ENCODE peak calls at places on chromosomes 3 and 15, in six cellular contexts. U is Caco-2; V is left ventricle myocardium inferior; Q is CD8-positive, alpha-beta T cell; D is stomach; Z is transverse colon. S is an unnamed sample. For H3K36me3, the result is how much of the 10 kb centered on the place peaks cover.

GRCh38 chr15:98017150-98017964 is 56.9 kb downstream of the ARRDC4 start:
- DNase-seq in U (no peak), V (no peak), Q (no peak), D (no peak), Z (no peak), S (no peak)

GRCh38 chr15:83248151-83248851 is 36.2 kb downstream of the BNC1 start:
- DNase-seq in U (no peak), V (no peak), Q (no peak), D (no peak), Z (no peak), S (peak)

GRCh38 chr15:25862087-25862468 is 1.0 kb downstream of the ATP10A start:
- DNase-seq in U (no peak), V (no peak), Q (peak), D (no peak), Z (no peak), S (no peak)

GRCh38 chr3:71432044-71432970 is 151.2 kb downstream of the FOXP1 start:
- DNase-seq in U (no peak), V (peak), Q (no peak), D (no peak), Z (no peak), S (peak)

GRCh38 chr15:42359990-42360389 is 689 bp downstream of the CAPN3 start:
- DNase-seq in U (no peak), V (no peak), Q (no peak), D (no peak), Z (no peak), S (no peak)

GRCh38 chr3:30602946-30603345 is 3.5 kb upstream of the TGFBR2 start:
- DNase-seq in U (no peak), V (no peak), Q (no peak), D (no peak), Z (no peak), S (no peak)

GRCh38 chr3:72241525-72241924 is 456.6 kb upstream of the PROK2 start:
- DNase-seq in U (no peak), V (no peak), Q (no peak), D (no peak), Z (no peak), S (no peak)

GRCh38 chr15:57158589-57158988 is 217.7 kb upstream of the CGNL1 start:
- DNase-seq in U (no peak), V (no peak), Q (no peak), D (no peak), Z (no peak), S (no peak)

GRCh38 chr3:106116733-106117489 is 248.1 kb upstream of the CBLB start:
- DNase-seq in U (no peak), V (no peak), Q (no peak), D (no peak), Z (no peak), S (no peak)

GRCh38 chr15:30791239-30791638 is 112.5 kb upstream of the FAN1 start:
- DNase-seq in U (peak), V (no peak), Q (no peak), D (no peak), Z (no peak), S (no peak)

GRCh38 chr15:71611721-71612016 is 198.7 kb upstream of the NR2E3 start:
- DNase-seq in U (no peak), V (no peak), Q (no peak), D (no peak), Z (no peak), S (no peak)

GRCh38 chr15:67504061-67504460 is 16.9 kb upstream of the C15orf61 start:
- DNase-seq in U (no peak), V (no peak), Q (no peak), D (no peak), Z (no peak), S (no peak)

GRCh38 chr3:78130741-78131290 is 1090.9 kb downstream of the ROBO2 start:
- DNase-seq in U (no peak), V (no peak), Q (no peak), D (no peak), Z (no peak), S (no peak)

GRCh38 chr3:72158639-72159005 is 373.7 kb upstream of the PROK2 start:
- DNase-seq in U (no peak), V (no peak), Q (no peak), D (no peak), Z (no peak), S (no peak)

GRCh38 chr15:87733005-87733404 is 523.5 kb downstream of the NTRK3 start:
- DNase-seq in U (no peak), V (no peak), Q (no peak), D (no peak), Z (no peak), S (no peak)

GRCh38 chr15:67101981-67102929 is 36.9 kb downstream of the SMAD3 start:
- DNase-seq in U (no peak), V (no peak), Q (peak), D (no peak), Z (no peak), S (no peak)

GRCh38 chr3:131608741-131609140 is 106.0 kb upstream of the MRPL3 start:
- DNase-seq in U (no peak), V (no peak), Q (no peak), D (no peak), Z (no peak), S (no peak)

GRCh38 chr15:74799255-74799842 is 13.3 kb upstream of the LMAN1L start:
- DNase-seq in U (peak), V (no peak), Q (peak), D (no peak), Z (no peak), S (no peak)

GRCh38 chr3:67648229-67648628 is 6.2 kb downstream of the SUCLG2 start:
- DNase-seq in U (no peak), V (no peak), Q (no peak), D (no peak), Z (peak), S (no peak)

GRCh38 chr3:134598813-134599563 is 51.8 kb downstream of the KY start:
- DNase-seq in U (no peak), V (no peak), Q (no peak), D (no peak), Z (no peak), S (no peak)

GRCh38 chr3:159158213-159158612 is 356.4 kb downstream of the MFSD1 start:
- DNase-seq in U (no peak), V (no peak), Q (no peak), D (no peak), Z (no peak), S (no peak)
- TF ChIP-seq CTCF in U (no peak), V (no peak), Q (no peak), D (no peak), Z (no peak), S (no peak)

DNA sequence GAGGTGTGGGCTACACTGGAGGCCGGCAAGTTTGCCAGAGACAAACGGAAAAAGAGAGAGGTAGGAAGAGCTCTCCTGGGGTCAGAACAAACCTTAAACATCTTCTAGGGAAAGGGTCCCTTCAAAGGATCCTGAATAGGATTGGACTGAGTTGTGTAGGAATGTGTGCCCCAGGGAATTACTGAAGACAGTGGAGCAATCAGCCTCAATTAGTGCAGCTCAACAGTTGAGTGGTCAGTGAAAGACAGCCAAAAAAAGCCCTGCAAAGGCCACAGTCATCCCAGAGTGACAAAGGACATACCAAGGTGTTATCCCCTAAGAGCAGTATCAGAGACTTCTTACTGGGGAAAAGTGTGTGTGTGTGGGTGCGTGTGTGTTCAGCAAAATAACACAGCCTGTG is 70.3 kb downstream of the NUP210 start:
- DNase-seq in U (no peak), V (no peak), Q (no peak), D (no peak), Z (no peak), S (no peak)
- H3K36me3 ChIP-seq in U (under half), V (under half), Q (under half), D (half or more), Z (under half), S (under half)

GRCh38 chr15:49372366-49372765 is 50.7 kb upstream of the FGF7 start:
- DNase-seq in U (no peak), V (no peak), Q (no peak), D (no peak), Z (no peak), S (no peak)

GRCh38 chr15:49366496-49366895 is 56.5 kb upstream of the FGF7 start:
- DNase-seq in U (no peak), V (no peak), Q (no peak), D (no peak), Z (no peak), S (no peak)

GRCh38 chr15:49370782-49371181 is 52.3 kb upstream of the FGF7 start:
- DNase-seq in U (no peak), V (no peak), Q (no peak), D (no peak), Z (no peak), S (no peak)
- TF ChIP-seq CTCF in U (no peak), V (peak), Q (no peak), D (no peak), Z (no peak), S (peak)

GRCh38 chr3:9744162-9744561 is 5.6 kb upstream of the OGG1 start:
- DNase-seq in U (no peak), V (no peak), Q (no peak), D (no peak), Z (no peak), S (no peak)

GRCh38 chr3:9745521-9745920 is 4.2 kb upstream of the OGG1 start:
- DNase-seq in U (no peak), V (no peak), Q (no peak), D (no peak), Z (no peak), S (no peak)

GRCh38 chr3:9747267-9747666 is 2.5 kb upstream of the OGG1 start:
- DNase-seq in U (no peak), V (no peak), Q (no peak), D (no peak), Z (no peak), S (no peak)

GRCh38 chr3:9743548-9743947 is 6.2 kb upstream of the OGG1 start:
- DNase-seq in U (no peak), V (no peak), Q (no peak), D (no peak), Z (no peak), S (no peak)

DNA sequence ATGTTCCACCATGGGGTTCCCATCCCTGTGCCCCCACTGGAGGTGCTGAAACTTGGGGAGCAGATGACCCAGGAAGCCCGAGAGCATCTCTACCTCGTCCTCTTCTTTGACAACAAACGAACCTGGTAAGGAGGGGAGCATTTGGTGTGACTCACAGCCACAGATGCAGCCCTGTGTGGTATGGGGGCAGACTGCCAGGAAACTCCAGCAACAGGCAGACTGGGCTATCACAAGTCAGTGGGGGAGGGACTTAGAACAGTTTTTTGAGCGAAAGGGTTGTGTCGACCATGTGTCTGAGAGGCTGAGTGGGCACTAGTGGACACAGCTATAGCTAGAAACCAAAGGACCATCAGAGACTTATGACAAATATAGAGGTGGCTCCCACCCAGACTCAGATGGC is 3.4 kb upstream of the OGG1 start:
- DNase-seq in U (no peak), V (no peak), Q (no peak), D (no peak), Z (no peak), S (no peak)
- H3K36me3 ChIP-seq in U (under half), V (half or more), Q (under half), D (half or more), Z (under half), S (half or more)

GRCh38 chr3:100260685-100261480 is at the start of gene TBC1D23:
- DNase-seq in U (peak), V (peak), Q (peak), D (peak), Z (peak), S (peak)
- TF ChIP-seq CTCF in U (no peak), V (no peak), Q (no peak), D (no peak), Z (no peak), S (no peak)

GRCh38 chr15:63044645-63045437 is 2.3 kb downstream of the TPM1 start:
- DNase-seq in U (peak), V (peak), Q (no peak), D (no peak), Z (no peak), S (peak)
- H3K36me3 ChIP-seq in U (under half), V (under half), Q (under half), D (under half), Z (under half), S (under half)

DNA sequence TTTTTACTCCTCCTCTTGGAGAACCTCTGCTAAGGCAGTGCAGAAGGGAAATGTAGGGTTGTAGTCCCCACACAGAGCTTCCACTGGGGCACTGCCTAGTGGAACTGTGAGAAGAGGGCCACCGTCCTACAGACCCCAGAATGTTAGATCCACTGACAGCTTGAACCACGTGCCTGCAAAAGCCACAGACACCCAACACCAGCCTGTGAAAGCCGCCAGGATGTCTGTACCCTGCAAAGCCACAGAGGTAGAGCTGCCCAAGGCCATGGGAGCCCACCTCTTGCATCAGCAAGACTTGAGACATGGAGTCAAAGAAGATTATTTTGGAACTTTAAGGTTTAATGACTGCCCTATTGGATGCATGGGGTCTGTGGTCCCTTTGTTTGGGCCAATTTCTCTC is 112.1 kb downstream of the RSL24D1 start:
- DNase-seq in U (no peak), V (no peak), Q (no peak), D (no peak), Z (no peak), S (no peak)
- TF ChIP-seq CTCF in U (no peak), V (no peak), Q (no peak), D (no peak), Z (no peak), S (no peak)

GRCh38 chr15:68791431-68792283 is 29.0 kb downstream of the ANP32A start:
- DNase-seq in U (no peak), V (no peak), Q (peak), D (no peak), Z (no peak), S (no peak)
- H3K36me3 ChIP-seq in U (under half), V (under half), Q (under half), D (under half), Z (under half), S (under half)